ENCODE peak calls at places on chromosomes 4 and X, in five cellular contexts. Y is HEK293T, H is K562, J is GM12878, R is HepG2. A is an unnamed sample.

GRCh38 chr4:87051121-87051713 is 116.4 kb downstream of the AFF1 start:
- DNase-seq in Y (no peak), H (no peak), J (no peak), R (no peak), A (no peak)

GRCh38 chrX:39158801-39159657 is 357.8 kb downstream of the MID1IP1 start:
- DNase-seq in Y (no peak), H (no peak), J (peak; percentile 67), R (no peak), A (peak; percentile 59)

GRCh38 chr4:32775049-32775448 is 2054.9 kb downstream of the PCDH7 start:
- DNase-seq in Y (peak; percentile 4), H (no peak), J (no peak), R (peak; percentile 59), A (peak; percentile 1)

GRCh38 chrX:28042260-28042659 is 61.0 kb upstream of the DCAF8L1 start:
- DNase-seq in Y (no peak), H (no peak), J (no peak), R (no peak), A (no peak)

GRCh38 chrX:72568406-72569092 is 4.1 kb downstream of the HDAC8 start:
- DNase-seq in Y (no peak), H (no peak), J (no peak), R (no peak), A (no peak)

GRCh38 chr4:177117256-177117655 is 192.4 kb upstream of the NEIL3 start:
- DNase-seq in Y (no peak), H (no peak), J (no peak), R (no peak), A (no peak)

GRCh38 chr4:121554377-121554776 is 142.4 kb downstream of the ANXA5 start:
- DNase-seq in Y (no peak), H (no peak), J (no peak), R (no peak), A (no peak)

GRCh38 chr4:140756292-140757219 is at the start of gene TBC1D9:
- DNase-seq in Y (peak; percentile 75), H (no peak), J (peak; percentile 25), R (peak; percentile 68), A (peak; percentile 81)

GRCh38 chr4:38665846-38666490 is 2.0 kb downstream of the KLF3 start:
- DNase-seq in Y (no peak), H (no peak), J (no peak), R (no peak), A (no peak)

DNA sequence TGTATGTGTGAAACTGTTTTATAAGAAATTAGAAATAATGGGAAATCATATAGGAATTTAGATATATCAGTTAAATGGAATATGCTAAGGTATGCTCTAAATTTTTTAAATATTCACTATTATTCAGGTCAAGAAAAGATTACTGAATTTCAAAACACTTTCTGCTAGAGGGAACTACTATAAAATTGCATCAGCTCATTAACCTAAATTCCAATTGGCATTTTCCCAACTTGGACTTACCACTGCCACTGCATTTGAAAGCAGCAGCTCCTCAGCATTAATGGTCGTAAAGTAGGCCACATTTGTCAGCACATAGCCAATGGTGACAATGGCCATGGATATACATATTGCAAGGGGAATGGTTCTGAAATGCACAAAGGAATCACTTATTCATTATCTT is 57.3 kb downstream of the SLC7A11 start:
- DNase-seq in Y (no peak), H (no peak), J (no peak), R (no peak), A (no peak)
- TF ChIP-seq FOXM1 in Y (no peak), H (no peak), J (no peak), R (no peak), A (no peak)

GRCh38 chrX:2691543-2692220 is 587 bp downstream of the CD99 start:
- DNase-seq in Y (no peak), H (peak; percentile 36), J (no peak), R (no peak), A (no peak)
- TF ChIP-seq FOXM1 in Y (no peak), H (no peak), J (no peak), R (no peak), A (no peak)

GRCh38 chr4:52187603-52188002 is 136.5 kb downstream of the SPATA18 start:
- DNase-seq in Y (no peak), H (no peak), J (no peak), R (no peak), A (no peak)

GRCh38 chr4:52195882-52196281 is 144.8 kb downstream of the SPATA18 start:
- DNase-seq in Y (no peak), H (no peak), J (no peak), R (no peak), A (no peak)

GRCh38 chr4:52196606-52197130 is 145.6 kb downstream of the SPATA18 start:
- DNase-seq in Y (no peak), H (no peak), J (no peak), R (no peak), A (no peak)

GRCh38 chr4:52197351-52197750 is 146.2 kb downstream of the SPATA18 start:
- DNase-seq in Y (no peak), H (no peak), J (no peak), R (no peak), A (no peak)

GRCh38 chr4:52192697-52193096 is 141.6 kb downstream of the SPATA18 start:
- DNase-seq in Y (no peak), H (no peak), J (no peak), R (peak; percentile 34), A (no peak)
- TF ChIP-seq FOXM1 in Y (no peak), H (no peak), J (no peak), R (no peak), A (no peak)

GRCh38 chr4:103075435-103075893 is 1.1 kb downstream of the SLC9B2 start:
- DNase-seq in Y (no peak), H (no peak), J (no peak), R (peak; percentile 96), A (peak; percentile 26)
- TF ChIP-seq FOXM1 in Y (no peak), H (no peak), J (no peak), R (no peak), A (no peak)

A was measured in SK-N-SH.